ENCODE peak calls at places on chromosomes 7 and 10, in four cellular contexts. One of them, this sample, is unnamed.

GRCh38 chr7:143979359-143979758 is 20.8 kb upstream of the OR6B1 start:
- DNase-seq in PC-3: peak
- DNase-seq in A549: peak
- DNase-seq in SK-N-SH: no peak
- DNase-seq in this sample: peak

GRCh38 chr7:1193593-1194424 is 33.8 kb upstream of the ZFAND2A start:
- DNase-seq in PC-3: peak
- DNase-seq in A549: peak
- DNase-seq in SK-N-SH: peak
- DNase-seq in this sample: peak

GRCh38 chr7:157568785-157569584 is 232.2 kb downstream of the DNAJB6 start:
- DNase-seq in PC-3: no peak
- DNase-seq in A549: no peak
- DNase-seq in SK-N-SH: peak
- DNase-seq in this sample: no peak

GRCh38 chr7:8147760-8148463 is 114.1 kb downstream of the ICA1 start:
- DNase-seq in PC-3: no peak
- DNase-seq in A549: no peak
- DNase-seq in SK-N-SH: no peak
- DNase-seq in this sample: no peak

GRCh38 chr7:51316666-51317581 is at the start of gene COBL:
- DNase-seq in PC-3: peak
- DNase-seq in A549: peak
- DNase-seq in SK-N-SH: no peak
- DNase-seq in this sample: peak

GRCh38 chr7:17054836-17055235 is 173.1 kb upstream of the AGR3 start:
- DNase-seq in PC-3: no peak
- DNase-seq in A549: no peak
- DNase-seq in SK-N-SH: no peak
- DNase-seq in this sample: no peak

GRCh38 chr7:108263364-108263951 is 133.3 kb upstream of the LAMB4 start:
- DNase-seq in PC-3: no peak
- DNase-seq in A549: no peak
- DNase-seq in SK-N-SH: no peak
- DNase-seq in this sample: no peak

GRCh38 chr10:12592967-12593366 is 243.6 kb downstream of the CAMK1D start:
- DNase-seq in PC-3: no peak
- DNase-seq in A549: no peak
- DNase-seq in SK-N-SH: no peak
- DNase-seq in this sample: no peak

GRCh38 chr10:21278491-21279216 is 246.8 kb downstream of the SKIDA1 start:
- DNase-seq in PC-3: peak
- DNase-seq in A549: peak
- DNase-seq in SK-N-SH: peak
- DNase-seq in this sample: peak

GRCh38 chr7:157884461-157885062 is 547.8 kb downstream of the DNAJB6 start:
- DNase-seq in PC-3: no peak
- DNase-seq in A549: no peak
- DNase-seq in SK-N-SH: no peak
- DNase-seq in this sample: no peak

GRCh38 chr10:22824520-22824919 is 103.3 kb upstream of the ARMC3 start:
- DNase-seq in PC-3: peak
- DNase-seq in A549: no peak
- DNase-seq in SK-N-SH: no peak
- DNase-seq in this sample: no peak

GRCh38 chr7:17408904-17409290 is 110.4 kb downstream of the AHR start:
- DNase-seq in PC-3: peak
- DNase-seq in A549: no peak
- DNase-seq in SK-N-SH: no peak
- DNase-seq in this sample: no peak

GRCh38 chr10:85315657-85316056 is 987.3 kb downstream of the CCSER2 start:
- DNase-seq in PC-3: no peak
- DNase-seq in A549: no peak
- DNase-seq in SK-N-SH: no peak
- DNase-seq in this sample: no peak

GRCh38 chr7:99021941-99022560 is 121.9 kb downstream of the SMURF1 start:
- DNase-seq in PC-3: peak
- DNase-seq in A549: no peak
- DNase-seq in SK-N-SH: no peak
- DNase-seq in this sample: no peak

GRCh38 chr10:6121144-6121543 is 32.3 kb downstream of the RBM17 start:
- DNase-seq in PC-3: no peak
- DNase-seq in A549: no peak
- DNase-seq in SK-N-SH: no peak
- DNase-seq in this sample: no peak

GRCh38 chr10:58755688-58756087 is 243.0 kb downstream of the BICC1 start:
- DNase-seq in PC-3: peak
- DNase-seq in A549: peak
- DNase-seq in SK-N-SH: no peak
- DNase-seq in this sample: peak

GRCh38 chr10:110533149-110533548 is 34.3 kb upstream of the SMC3 start:
- DNase-seq in PC-3: peak
- DNase-seq in A549: no peak
- DNase-seq in SK-N-SH: no peak
- DNase-seq in this sample: no peak

GRCh38 chr7:73536479-73536878 is 14.4 kb upstream of the BAZ1B start:
- DNase-seq in PC-3: no peak
- DNase-seq in A549: no peak
- DNase-seq in SK-N-SH: no peak
- DNase-seq in this sample: no peak

GRCh38 chr7:75870557-75870956 is 8.3 kb upstream of the RHBDD2 start:
- DNase-seq in PC-3: no peak
- DNase-seq in A549: no peak
- DNase-seq in SK-N-SH: no peak
- DNase-seq in this sample: no peak

GRCh38 chr7:21352540-21353387 is 75.1 kb upstream of the SP4 start:
- DNase-seq in PC-3: no peak
- DNase-seq in A549: no peak
- DNase-seq in SK-N-SH: no peak
- DNase-seq in this sample: no peak

GRCh38 chr7:32259917-32260596 is 189.8 kb upstream of the PDE1C start:
- DNase-seq in PC-3: no peak
- DNase-seq in A549: no peak
- DNase-seq in SK-N-SH: no peak
- DNase-seq in this sample: no peak

GRCh38 chr10:63343476-63343875 is 122.3 kb downstream of the JMJD1C start:
- DNase-seq in PC-3: peak
- DNase-seq in A549: no peak
- DNase-seq in SK-N-SH: no peak
- DNase-seq in this sample: no peak

GRCh38 chr7:130334274-130334673 is 10.3 kb upstream of the CPA5 start:
- DNase-seq in PC-3: no peak
- DNase-seq in A549: no peak
- DNase-seq in SK-N-SH: no peak
- DNase-seq in this sample: no peak

GRCh38 chr10:3496138-3496537 is 288.9 kb downstream of the KLF6 start:
- DNase-seq in PC-3: no peak
- DNase-seq in A549: no peak
- DNase-seq in SK-N-SH: no peak
- DNase-seq in this sample: no peak

GRCh38 chr10:97574374-97575100 is 2.0 kb downstream of the ANKRD2 start:
- DNase-seq in PC-3: peak
- DNase-seq in A549: peak
- DNase-seq in SK-N-SH: peak
- DNase-seq in this sample: peak

GRCh38 chr7:158133515-158134271 is 453.9 kb downstream of the PTPRN2 start:
- DNase-seq in PC-3: no peak
- DNase-seq in A549: no peak
- DNase-seq in SK-N-SH: no peak
- DNase-seq in this sample: no peak

GRCh38 chr10:68223535-68224165 is 8.3 kb downstream of the ATOH7 start:
- DNase-seq in PC-3: peak
- DNase-seq in A549: no peak
- DNase-seq in SK-N-SH: no peak
- DNase-seq in this sample: no peak

GRCh38 chr10:1114355-1115261 is 58.4 kb downstream of the WDR37 start:
- DNase-seq in PC-3: no peak
- DNase-seq in A549: no peak
- DNase-seq in SK-N-SH: no peak
- DNase-seq in this sample: no peak

GRCh38 chr10:103480521-103480920 is 1.5 kb upstream of the CALHM3 start:
- DNase-seq in PC-3: peak
- DNase-seq in A549: no peak
- DNase-seq in SK-N-SH: no peak
- DNase-seq in this sample: no peak

GRCh38 chr10:89047397-89047796 is 56.8 kb downstream of the FAS start:
- DNase-seq in PC-3: no peak
- DNase-seq in A549: no peak
- DNase-seq in SK-N-SH: no peak
- DNase-seq in this sample: no peak

GRCh38 chr10:35600193-35600592 is 4.9 kb upstream of the GJD4 start:
- DNase-seq in PC-3: peak
- DNase-seq in A549: no peak
- DNase-seq in SK-N-SH: no peak
- DNase-seq in this sample: no peak

GRCh38 chr7:49778731-49779270 is 5.4 kb downstream of the VWC2 start:
- DNase-seq in PC-3: no peak
- DNase-seq in A549: no peak
- DNase-seq in SK-N-SH: no peak
- DNase-seq in this sample: no peak

DNA sequence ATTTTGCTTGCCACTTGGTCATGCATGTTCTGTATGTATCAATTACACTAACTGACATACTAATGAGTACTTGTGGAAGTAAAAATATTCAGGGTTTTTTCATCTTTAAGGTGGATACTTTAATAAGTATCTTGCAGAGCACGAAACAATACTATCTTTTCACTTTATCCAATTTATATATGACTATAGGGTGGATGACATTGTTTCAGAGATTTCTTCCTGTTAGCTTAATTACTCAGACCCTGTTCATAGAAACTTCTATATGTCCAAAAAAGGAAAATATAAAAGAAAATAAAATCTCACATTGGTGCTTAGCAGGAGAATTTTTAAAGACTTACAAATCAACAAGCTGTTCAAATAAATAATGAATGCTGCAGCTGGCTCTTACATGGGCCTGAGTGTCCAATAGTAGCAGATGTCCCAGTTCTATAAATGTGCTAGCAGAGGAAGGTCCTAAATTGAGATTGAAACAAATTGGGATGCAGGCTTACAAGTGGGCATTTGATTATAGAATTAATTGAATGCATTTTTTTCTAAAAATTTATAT is 91.5 kb upstream of the THSD7A start:
- DNase-seq in PC-3: peak
- DNase-seq in A549: no peak
- DNase-seq in SK-N-SH: no peak
- DNase-seq in this sample: no peak
- H3K27ac ChIP-seq in PC-3: no peak
- H3K27ac ChIP-seq in A549: no peak
- H3K27ac ChIP-seq in SK-N-SH: no peak
- H3K27ac ChIP-seq in this sample: no peak

GRCh38 chr10:99731296-99732032 is 463 bp downstream of the COX15 start:
- DNase-seq in PC-3: no peak
- DNase-seq in A549: no peak
- DNase-seq in SK-N-SH: no peak
- DNase-seq in this sample: no peak
- TF ChIP-seq CTCF in PC-3: no peak
- TF ChIP-seq CTCF in A549: no peak
- TF ChIP-seq CTCF in SK-N-SH: no peak
- TF ChIP-seq CTCF in this sample: no peak

GRCh38 chr10:117461766-117462423 is 80.7 kb upstream of the EMX2 start:
- DNase-seq in PC-3: peak
- DNase-seq in A549: peak
- DNase-seq in SK-N-SH: no peak
- DNase-seq in this sample: peak
- H3K27ac ChIP-seq in PC-3: peak
- H3K27ac ChIP-seq in A549: peak
- H3K27ac ChIP-seq in SK-N-SH: no peak
- H3K27ac ChIP-seq in this sample: peak

GRCh38 chr10:127033569-127034175 is 128.4 kb downstream of the DOCK1 start:
- DNase-seq in PC-3: no peak
- DNase-seq in A549: no peak
- DNase-seq in SK-N-SH: no peak
- DNase-seq in this sample: no peak
- TF ChIP-seq CTCF in PC-3: no peak
- TF ChIP-seq CTCF in A549: no peak
- TF ChIP-seq CTCF in SK-N-SH: no peak
- TF ChIP-seq CTCF in this sample: no peak

DNA sequence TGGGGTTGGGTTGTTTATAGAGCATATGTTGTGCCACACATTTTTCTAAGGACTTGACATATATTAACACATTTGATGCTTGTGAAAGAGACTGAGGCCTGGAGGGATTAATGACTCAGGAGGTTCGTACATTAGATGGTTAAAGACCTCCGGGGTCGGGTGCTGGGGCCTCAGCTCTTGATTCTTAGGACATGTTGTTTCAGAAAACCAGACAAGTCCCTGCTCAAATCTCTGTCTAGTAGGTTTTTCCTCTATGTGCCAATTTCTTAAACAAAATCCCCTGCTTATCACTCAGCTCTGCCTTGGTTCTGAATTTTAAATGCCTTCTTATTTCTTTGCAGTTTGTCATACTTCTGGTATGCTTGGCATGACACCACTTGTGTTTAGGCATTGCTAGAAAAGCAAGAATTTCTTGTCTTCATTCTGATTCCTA is 5.8 kb downstream of the UPP1 start:
- DNase-seq in PC-3: peak
- DNase-seq in A549: no peak
- DNase-seq in SK-N-SH: no peak
- DNase-seq in this sample: peak
- H3K27ac ChIP-seq in PC-3: no peak
- H3K27ac ChIP-seq in A549: no peak
- H3K27ac ChIP-seq in SK-N-SH: peak
- H3K27ac ChIP-seq in this sample: peak

DNA sequence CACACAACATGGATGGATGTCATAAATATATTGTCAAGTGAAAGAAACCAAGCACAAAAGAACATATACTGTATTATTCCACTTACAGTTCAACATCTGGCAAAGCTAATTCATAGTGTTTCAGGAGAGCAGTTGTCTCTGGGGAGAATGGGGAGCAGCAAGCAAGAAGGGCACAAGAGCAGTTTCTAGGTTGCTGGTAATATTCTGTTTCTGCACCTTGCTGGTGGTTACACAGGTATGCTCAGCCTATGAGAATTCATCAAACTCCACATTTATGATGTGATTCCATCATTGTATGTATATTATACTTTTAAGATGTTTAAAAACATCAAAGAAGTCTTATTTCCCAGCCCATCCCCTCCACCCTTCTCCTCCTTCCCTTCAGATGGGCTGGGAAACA is 18.1 kb upstream of the PALS2 start:
- DNase-seq in PC-3: no peak
- DNase-seq in A549: no peak
- DNase-seq in SK-N-SH: no peak
- DNase-seq in this sample: no peak
- TF ChIP-seq CTCF in PC-3: no peak
- TF ChIP-seq CTCF in A549: no peak
- TF ChIP-seq CTCF in SK-N-SH: no peak
- TF ChIP-seq CTCF in this sample: no peak

DNA sequence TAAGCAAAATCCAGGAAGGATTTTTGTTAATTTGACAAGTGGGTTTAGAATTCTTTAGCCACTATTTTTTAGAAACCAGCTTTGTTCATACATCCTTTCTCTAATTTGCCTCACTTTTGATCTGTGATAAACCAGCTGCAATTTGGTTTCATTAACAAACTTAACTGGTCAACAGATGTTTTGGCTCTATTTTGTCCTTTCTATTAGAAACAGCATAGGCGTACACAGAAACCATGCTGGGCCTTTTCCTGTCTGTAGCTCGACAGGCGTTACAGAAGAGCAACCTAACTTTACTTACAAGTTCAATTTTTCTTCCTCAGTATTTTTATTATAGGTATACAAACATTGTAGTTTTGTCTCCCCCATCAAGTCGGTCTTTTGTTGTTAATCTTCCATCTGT is 28.2 kb downstream of the KAT6B start:
- DNase-seq in PC-3: no peak
- DNase-seq in A549: no peak
- DNase-seq in SK-N-SH: peak
- DNase-seq in this sample: no peak
- H3K27ac ChIP-seq in PC-3: no peak
- H3K27ac ChIP-seq in A549: no peak
- H3K27ac ChIP-seq in SK-N-SH: peak
- H3K27ac ChIP-seq in this sample: no peak